ENCODE peak calls at places on chromosomes 1 and 21, in five cellular contexts. One of them, this sample, is unnamed.

GRCh38 chr21:34661848-34662247 is 6.9 kb upstream of the CLIC6 start:
- DNase-seq in kidney tubule cell: no peak
- DNase-seq in transverse colon: no peak
- DNase-seq in pancreas: no peak
- DNase-seq in EL: no peak
- DNase-seq in this sample: no peak

GRCh38 chr1:88640060-88640459 is 44.0 kb upstream of the PKN2 start:
- DNase-seq in transverse colon: no peak
- DNase-seq in pancreas: no peak
- DNase-seq in EL: no peak
- DNase-seq in kidney tubule cell: no peak
- DNase-seq in this sample: no peak

GRCh38 chr1:36136535-36136934 is 11.5 kb upstream of the COL8A2 start:
- DNase-seq in pancreas: no peak
- DNase-seq in transverse colon: no peak
- DNase-seq in EL: peak
- DNase-seq in kidney tubule cell: peak
- DNase-seq in this sample: peak

GRCh38 chr1:51686450-51686849 is 69.6 kb downstream of the OSBPL9 start:
- DNase-seq in pancreas: no peak
- DNase-seq in kidney tubule cell: peak
- DNase-seq in transverse colon: no peak
- DNase-seq in EL: no peak
- DNase-seq in this sample: peak

GRCh38 chr1:31413405-31414005 is 492 bp downstream of the SERINC2 start:
- DNase-seq in EL: peak
- DNase-seq in pancreas: peak
- DNase-seq in kidney tubule cell: peak
- DNase-seq in transverse colon: peak
- DNase-seq in this sample: peak

GRCh38 chr1:185823471-185823870 is 89.3 kb downstream of the HMCN1 start:
- DNase-seq in EL: no peak
- DNase-seq in transverse colon: no peak
- DNase-seq in pancreas: no peak
- DNase-seq in kidney tubule cell: no peak
- DNase-seq in this sample: peak

GRCh38 chr1:55262822-55263221 is 47.7 kb upstream of the USP24 start:
- DNase-seq in EL: peak
- DNase-seq in pancreas: no peak
- DNase-seq in transverse colon: no peak
- DNase-seq in kidney tubule cell: peak
- DNase-seq in this sample: peak

GRCh38 chr1:231357831-231358354 is 19.8 kb downstream of the SPRTN start:
- DNase-seq in kidney tubule cell: peak
- DNase-seq in EL: peak
- DNase-seq in pancreas: no peak
- DNase-seq in transverse colon: peak
- DNase-seq in this sample: peak

GRCh38 chr1:175842545-175842944 is 99.2 kb upstream of the TNR start:
- DNase-seq in transverse colon: no peak
- DNase-seq in pancreas: no peak
- DNase-seq in kidney tubule cell: no peak
- DNase-seq in EL: no peak
- DNase-seq in this sample: no peak

This sample was measured in PC-3.